ENCODE peak calls at places on chromosomes 3 and 15, in nine cellular contexts. D is left ventricle myocardium inferior; X is transverse colon; P is CD8-positive, alpha-beta T cell; A is spleen; U is tibial nerve; O is colonic mucosa; Y is IMR-90; Z is ovary. M is an unnamed sample.

GRCh38 chr3:99884484-99884883 is 66.8 kb downstream of the CMSS1 start:
- DNase-seq in D (no peak), X (no peak), P (no peak), A (no peak), U (no peak), O (no peak), Y (no peak), Z (no peak), M (no peak)

GRCh38 chr3:196666001-196666867 is 26.7 kb downstream of the NRROS start:
- DNase-seq in D (no peak), X (no peak), P (no peak), A (no peak), U (peak; percentile 25), O (no peak), Y (peak; percentile 81), Z (no peak), M (no peak)

GRCh38 chr15:91348812-91349500 is 248.9 kb downstream of the SV2B start:
- DNase-seq in D (no peak), X (no peak), P (peak; percentile 23), A (no peak), U (no peak), O (no peak), Y (no peak), Z (no peak), M (no peak)

GRCh38 chr3:115363071-115363470 is 216.0 kb upstream of the ZBTB20 start:
- DNase-seq in D (no peak), X (no peak), P (no peak), A (no peak), U (no peak), O (no peak), Y (peak; percentile 41), Z (no peak), M (no peak)

GRCh38 chr15:71049706-71050422 is 65.4 kb upstream of the THSD4 start:
- DNase-seq in D (no peak), X (no peak), P (no peak), A (no peak), U (no peak), O (no peak), Y (peak; percentile 68), Z (no peak), M (no peak)

GRCh38 chr15:71115567-71116351 is 488 bp downstream of the THSD4 start:
- DNase-seq in D (peak; percentile 56), X (peak; percentile 71), P (no peak), A (no peak), U (peak; percentile 19), O (peak; percentile 72), Y (peak; percentile 58), Z (peak; percentile 28), M (peak; percentile 69)

GRCh38 chr3:64207289-64208086 is 17.8 kb downstream of the PRICKLE2 start:
- DNase-seq in D (peak; percentile 34), X (no peak), P (no peak), A (no peak), U (no peak), O (no peak), Y (peak; percentile 85), Z (no peak), M (no peak)

GRCh38 chr3:11662392-11662990 is 18.8 kb upstream of the VGLL4 start:
- DNase-seq in D (no peak), X (no peak), P (no peak), A (no peak), U (no peak), O (no peak), Y (no peak), Z (no peak), M (no peak)

GRCh38 chr15:100259266-100259665 is 82.5 kb downstream of the ADAMTS17 start:
- DNase-seq in D (no peak), X (no peak), P (no peak), A (no peak), U (no peak), O (no peak), Y (no peak), Z (no peak), M (no peak)

GRCh38 chr3:72127843-72128242 is 342.9 kb upstream of the PROK2 start:
- DNase-seq in D (no peak), X (no peak), P (no peak), A (no peak), U (no peak), O (no peak), Y (peak; percentile 25), Z (no peak), M (no peak)

GRCh38 chr3:188918086-188918485 is 253.7 kb upstream of the TPRG1 start:
- DNase-seq in D (no peak), X (no peak), P (no peak), A (no peak), U (no peak), O (no peak), Y (peak; percentile 31), Z (no peak), M (no peak)

GRCh38 chr15:92429378-92430066 is 35.8 kb downstream of the ST8SIA2 start:
- DNase-seq in D (no peak), X (no peak), P (no peak), A (no peak), U (no peak), O (no peak), Y (peak; percentile 61), Z (no peak), M (no peak)

GRCh38 chr3:137616019-137616418 is 148.1 kb upstream of the SOX14 start:
- DNase-seq in D (no peak), X (no peak), P (no peak), A (no peak), U (no peak), O (no peak), Y (no peak), Z (no peak), M (no peak)

GRCh38 chr3:187831125-187832051 is 86.1 kb upstream of the BCL6 start:
- DNase-seq in D (no peak), X (no peak), P (no peak), A (no peak), U (no peak), O (no peak), Y (peak; percentile 38), Z (no peak), M (no peak)

GRCh38 chr3:151553873-151554272 is 93.0 kb upstream of the IGSF10 start:
- DNase-seq in D (no peak), X (no peak), P (no peak), A (no peak), U (no peak), O (no peak), Y (no peak), Z (peak; percentile 72), M (no peak)

DNA sequence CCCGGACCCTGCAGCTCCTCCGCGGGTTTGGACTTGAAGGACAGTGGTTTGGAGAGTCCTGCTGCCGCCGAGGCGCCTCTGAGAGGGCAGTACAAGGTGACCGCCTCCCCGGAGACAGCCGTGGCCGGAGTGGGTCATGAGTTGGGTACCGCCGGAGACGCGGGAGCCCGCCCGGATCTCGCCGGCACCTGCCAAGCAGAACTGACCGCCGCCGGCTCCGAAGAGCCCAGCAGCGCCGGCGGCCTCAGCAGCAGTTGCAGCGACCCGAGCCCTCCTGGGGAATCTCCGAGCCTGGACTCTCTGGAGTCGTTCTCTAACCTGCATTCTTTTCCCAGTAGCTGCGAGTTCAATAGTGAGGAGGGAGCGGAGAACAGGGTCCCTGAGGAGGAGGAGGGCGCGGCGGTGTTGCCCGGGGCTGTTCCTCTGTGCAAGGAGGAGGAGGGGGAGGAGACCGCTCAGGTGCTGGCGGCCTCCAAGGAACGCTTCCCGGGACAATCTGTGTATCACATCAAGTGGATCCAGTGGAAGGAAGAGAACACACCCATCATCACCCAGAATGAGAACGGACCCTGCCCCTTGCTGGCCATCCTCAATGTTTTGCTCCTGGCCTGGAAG is 626 bp downstream of the MINDY2 start:
- DNase-seq in D (peak; percentile 53), X (peak; percentile 54), P (peak; percentile 29), A (peak; percentile 92), U (peak; percentile 35), O (peak; percentile 76), Y (no peak), Z (peak; percentile 58), M (peak; percentile 72)
- TF ChIP-seq CTCF in D (no peak), X (no peak), P (no peak), A (no peak), U (no peak), O (no peak), Y (no peak), Z (no peak), M (no peak)

GRCh38 chr3:120684896-120685295 is 2.9 kb upstream of the HGD start:
- DNase-seq in D (no peak), X (no peak), P (no peak), A (no peak), U (no peak), O (no peak), Y (no peak), Z (no peak), M (no peak)

GRCh38 chr3:120688121-120688520 is 6.1 kb upstream of the HGD start:
- DNase-seq in D (no peak), X (no peak), P (no peak), A (no peak), U (no peak), O (no peak), Y (peak; percentile 79), Z (no peak), M (no peak)

GRCh38 chr3:120683671-120684301 is 1.7 kb upstream of the HGD start:
- DNase-seq in D (no peak), X (no peak), P (no peak), A (no peak), U (no peak), O (no peak), Y (no peak), Z (no peak), M (no peak)

GRCh38 chr3:120683213-120683612 is 1.2 kb upstream of the HGD start:
- DNase-seq in D (peak; percentile 17), X (no peak), P (no peak), A (no peak), U (no peak), O (no peak), Y (peak; percentile 45), Z (no peak), M (no peak)

GRCh38 chr3:120685411-120685810 is 3.4 kb upstream of the HGD start:
- DNase-seq in D (no peak), X (no peak), P (no peak), A (no peak), U (no peak), O (no peak), Y (no peak), Z (no peak), M (no peak)
- H3K4me1 ChIP-seq in D (no peaks in the 10 kb centered on the region), X (peaks cover 16% of the 10 kb centered on the region), P (no peaks in the 10 kb centered on the region), A (peaks cover 6% of the 10 kb centered on the region), U (no peaks in the 10 kb centered on the region), O (no peaks in the 10 kb centered on the region), Y (peaks cover 6% of the 10 kb centered on the region), Z (no peaks in the 10 kb centered on the region), M (no peaks in the 10 kb centered on the region)

GRCh38 chr15:36645106-36645505 is 65.7 kb downstream of the CDIN1 start:
- DNase-seq in D (no peak), X (no peak), P (no peak), A (no peak), U (no peak), O (no peak), Y (peak; percentile 4), Z (no peak), M (no peak)
- TF ChIP-seq CTCF in D (peak; percentile 23), X (no peak), P (no peak), A (no peak), U (no peak), O (no peak), Y (peak; percentile 23), Z (no peak), M (no peak)

DNA sequence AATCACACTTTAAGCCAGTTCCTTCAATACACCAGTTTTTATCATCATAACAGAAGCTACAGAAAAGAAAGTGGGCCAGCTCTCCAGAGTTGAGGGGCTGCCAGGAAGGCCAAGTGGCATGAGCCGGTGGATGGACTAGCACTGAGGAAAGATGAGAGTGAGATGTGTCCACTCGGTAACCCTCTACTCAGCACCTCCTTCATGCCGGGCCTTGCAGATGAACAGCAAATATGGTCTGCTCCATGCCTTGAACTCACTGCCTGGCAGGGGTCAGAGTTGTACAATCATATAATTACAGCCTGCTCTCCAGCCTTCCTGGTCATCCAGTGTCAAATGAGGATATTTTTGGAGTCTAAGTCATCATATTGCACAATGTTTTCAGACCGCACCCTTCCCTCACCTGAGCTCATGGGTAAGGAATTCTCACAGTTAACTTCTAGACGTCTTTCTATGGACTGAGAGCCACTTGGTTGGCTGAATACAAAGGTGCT is 4.9 kb downstream of the MGLL start:
- DNase-seq in D (no peak), X (peak; percentile 67), P (no peak), A (no peak), U (peak; percentile 19), O (peak; percentile 79), Y (peak; percentile 84), Z (no peak), M (no peak)
- H3K4me1 ChIP-seq in D (peaks cover 98% of the 10 kb centered on the region), X (peaks cover 85% of the 10 kb centered on the region), P (peaks cover 3% of the 10 kb centered on the region), A (peaks cover 47% of the 10 kb centered on the region), U (peaks cover 89% of the 10 kb centered on the region), O (peaks cover 23% of the 10 kb centered on the region), Y (peaks cover 28% of the 10 kb centered on the region), Z (no peaks in the 10 kb centered on the region), M (peaks cover 55% of the 10 kb centered on the region)

M was measured in mucosa of descending colon.